ENCODE peak calls at places on chromosomes 16 and 17, in nine cellular contexts. R, D, V, W, U, I, N, B and L are unnamed samples.

GRCh38 chr17:40399185-40399584 is 18.5 kb downstream of the TOP2A start:
- DNase-seq in R (no peak), D (peak; percentile 75), V (no peak), W (peak; percentile 81), U (no peak), I (no peak), N (peak; percentile 76), B (no peak), L (peak; percentile 34)

GRCh38 chr17:83101805-83102480 is 22.5 kb downstream of the METRNL start:
- DNase-seq in R (peak; percentile 82), D (peak; percentile 85), V (peak; percentile 72), W (no peak), U (no peak), I (no peak), N (peak; percentile 80), B (no peak), L (no peak)

GRCh38 chr16:84484579-84485254 is 19.7 kb downstream of the MEAK7 start:
- DNase-seq in R (peak; percentile 55), D (peak; percentile 70), V (no peak), W (peak; percentile 62), U (peak; percentile 82), I (no peak), N (peak; percentile 62), B (peak; percentile 66), L (peak; percentile 65)

GRCh38 chr16:79437764-79438728 is 162.5 kb downstream of the MAF start:
- DNase-seq in R (no peak), D (peak; percentile 30), V (peak; percentile 71), W (no peak), U (peak; percentile 56), I (no peak), N (no peak), B (peak; percentile 70), L (no peak)

GRCh38 chr16:57235128-57236092 is 9.6 kb upstream of the ARL2BP start:
- DNase-seq in R (no peak), D (peak; percentile 38), V (no peak), W (peak; percentile 11), U (no peak), I (no peak), N (peak; percentile 72), B (no peak), L (no peak)

GRCh38 chr17:38915639-38915995 is 9.8 kb upstream of the LASP1NB start:
- DNase-seq in R (no peak), D (no peak), V (no peak), W (no peak), U (peak; percentile 12), I (no peak), N (no peak), B (peak; percentile 23), L (no peak)

GRCh38 chr17:31067699-31068184 is 27.0 kb upstream of the NF1 start:
- DNase-seq in R (no peak), D (peak; percentile 46), V (no peak), W (peak; percentile 19), U (no peak), I (no peak), N (peak; percentile 89), B (no peak), L (no peak)

GRCh38 chr16:1425616-1426370 is 5.1 kb upstream of the PERCC1 start:
- DNase-seq in R (no peak), D (no peak), V (no peak), W (no peak), U (no peak), I (no peak), N (no peak), B (no peak), L (no peak)

GRCh38 chr17:51251010-51251409 is 8.8 kb downstream of the MBTD1 start:
- DNase-seq in R (no peak), D (no peak), V (no peak), W (no peak), U (no peak), I (no peak), N (peak; percentile 35), B (no peak), L (no peak)

GRCh38 chr17:2054262-2054739 is 602 bp upstream of the HIC1 start:
- DNase-seq in R (no peak), D (no peak), V (no peak), W (peak; percentile 42), U (peak; percentile 75), I (peak; percentile 66), N (peak; percentile 70), B (no peak), L (peak; percentile 60)

GRCh38 chr17:76844846-76845245 is 23.4 kb upstream of the MGAT5B start:
- DNase-seq in R (no peak), D (no peak), V (no peak), W (no peak), U (no peak), I (no peak), N (no peak), B (no peak), L (no peak)
- H3K4me1 ChIP-seq in R (no peaks in the 10 kb centered on the region), D (no peaks in the 10 kb centered on the region), V (no peaks in the 10 kb centered on the region), W (peaks cover 12% of the 10 kb centered on the region), U (peaks cover 2% of the 10 kb centered on the region), I (peaks cover 6% of the 10 kb centered on the region), N (no peaks in the 10 kb centered on the region), B (peaks cover 13% of the 10 kb centered on the region), L (peaks cover 11% of the 10 kb centered on the region)

DNA sequence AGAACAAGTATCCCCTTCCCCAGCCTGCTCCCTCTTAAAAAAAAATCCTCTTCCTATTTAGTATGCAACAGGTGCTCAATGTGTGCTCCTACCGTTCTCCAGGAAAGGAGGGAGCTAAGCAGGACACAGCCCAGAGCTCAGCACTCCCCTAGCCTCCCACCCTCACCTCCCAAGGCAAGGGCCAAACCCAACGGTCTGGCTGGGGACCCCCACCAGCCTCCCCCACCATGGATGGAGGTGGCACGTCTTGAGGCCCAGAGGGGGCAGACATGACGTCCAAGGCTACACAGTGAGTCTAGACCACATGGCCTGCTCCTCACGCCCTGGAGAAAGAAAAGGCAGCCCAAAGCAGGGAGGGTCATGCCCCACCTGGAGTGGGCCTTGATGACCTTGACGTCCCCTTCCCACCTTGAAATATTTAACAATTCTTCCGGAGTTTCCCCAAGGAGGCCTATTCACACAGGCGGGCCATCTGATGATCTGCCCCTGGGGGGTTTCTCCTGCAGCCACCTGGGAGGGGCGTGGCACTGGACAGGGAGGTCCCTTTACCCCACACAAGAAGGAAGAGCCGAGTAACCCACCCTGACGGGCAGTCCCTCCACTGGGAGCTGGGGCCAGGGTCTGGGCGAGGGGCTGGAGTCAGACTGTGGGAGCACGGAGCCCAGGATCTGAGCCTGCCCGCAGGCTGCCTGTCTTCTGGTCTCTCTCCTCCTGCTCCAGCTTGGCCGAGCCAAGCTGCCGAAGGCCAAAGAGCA is 89.4 kb upstream of the CBX4 start:
- DNase-seq in R (no peak), D (no peak), V (no peak), W (no peak), U (peak; percentile 26), I (no peak), N (no peak), B (no peak), L (no peak)
- H3K27me3 ChIP-seq in R (peaks cover 56% of the 10 kb centered on the region), D (peaks cover 10% of the 10 kb centered on the region), V (no peaks in the 10 kb centered on the region), W (peaks cover 35% of the 10 kb centered on the region), U (no peaks in the 10 kb centered on the region), I (peaks cover 16% of the 10 kb centered on the region), N (peaks cover 13% of the 10 kb centered on the region), B (peaks cover 15% of the 10 kb centered on the region), L (no peaks in the 10 kb centered on the region)

GRCh38 chr17:78815696-78816095 is 24.9 kb downstream of the USP36 start:
- DNase-seq in R (no peak), D (no peak), V (no peak), W (no peak), U (no peak), I (no peak), N (no peak), B (no peak), L (no peak)
- H3K4me1 ChIP-seq in R (no peaks in the 10 kb centered on the region), D (no peaks in the 10 kb centered on the region), V (no peaks in the 10 kb centered on the region), W (no peaks in the 10 kb centered on the region), U (no peaks in the 10 kb centered on the region), I (peaks cover 13% of the 10 kb centered on the region), N (no peaks in the 10 kb centered on the region), B (peaks cover 14% of the 10 kb centered on the region), L (no peaks in the 10 kb centered on the region)

GRCh38 chr16:31483081-31483480 is at the start of gene SLC5A2:
- DNase-seq in R (no peak), D (no peak), V (no peak), W (no peak), U (no peak), I (peak; percentile 20), N (no peak), B (no peak), L (no peak)
- H3K27me3 ChIP-seq in R (peaks cover 3% of the 10 kb centered on the region), D (no peaks in the 10 kb centered on the region), V (no peaks in the 10 kb centered on the region), W (peaks cover 53% of the 10 kb centered on the region), U (no peaks in the 10 kb centered on the region), I (no peaks in the 10 kb centered on the region), N (peaks cover 8% of the 10 kb centered on the region), B (no peaks in the 10 kb centered on the region), L (no peaks in the 10 kb centered on the region)